ENCODE peak calls at places on chromosome 11, in six cellular contexts. One of them, this sample, is unnamed.

GRCh38 chr11:69905202-69905535 is 86.0 kb upstream of the FGF3 start:
- DNase-seq in MCF 10A: no peak
- DNase-seq in HT-29: no peak
- DNase-seq in activated T-helper 9 cell treated with anti-CD3 and anti-CD28 coated beads, Interleukin-2, amount 50 U/mL, for 16 hours: no peak
- DNase-seq in NCI-H774: no peak
- DNase-seq in CD4-positive, alpha-beta T cell: no peak
- DNase-seq in this sample: no peak

GRCh38 chr11:95863486-95864140 is 60.3 kb downstream of the MTMR2 start:
- DNase-seq in MCF 10A: no peak
- DNase-seq in HT-29: no peak
- DNase-seq in activated T-helper 9 cell treated with anti-CD3 and anti-CD28 coated beads, Interleukin-2, amount 50 U/mL, for 16 hours: no peak
- DNase-seq in NCI-H774: no peak
- DNase-seq in CD4-positive, alpha-beta T cell: no peak
- DNase-seq in this sample: peak

GRCh38 chr11:126596474-126596873 is 241.0 kb downstream of the ST3GAL4 start:
- DNase-seq in MCF 10A: no peak
- DNase-seq in HT-29: no peak
- DNase-seq in activated T-helper 9 cell treated with anti-CD3 and anti-CD28 coated beads, Interleukin-2, amount 50 U/mL, for 16 hours: no peak
- DNase-seq in NCI-H774: no peak
- DNase-seq in CD4-positive, alpha-beta T cell: no peak
- DNase-seq in this sample: no peak

GRCh38 chr11:126137146-126137545 is 74.3 kb downstream of the RPUSD4 start:
- DNase-seq in MCF 10A: no peak
- DNase-seq in HT-29: no peak
- DNase-seq in activated T-helper 9 cell treated with anti-CD3 and anti-CD28 coated beads, Interleukin-2, amount 50 U/mL, for 16 hours: no peak
- DNase-seq in NCI-H774: no peak
- DNase-seq in CD4-positive, alpha-beta T cell: no peak
- DNase-seq in this sample: peak

GRCh38 chr11:64516226-64516625 is 74.8 kb upstream of the SLC22A12 start:
- DNase-seq in MCF 10A: peak
- DNase-seq in HT-29: no peak
- DNase-seq in activated T-helper 9 cell treated with anti-CD3 and anti-CD28 coated beads, Interleukin-2, amount 50 U/mL, for 16 hours: no peak
- DNase-seq in NCI-H774: peak
- DNase-seq in CD4-positive, alpha-beta T cell: no peak
- DNase-seq in this sample: no peak

GRCh38 chr11:68550485-68550817 is 89.9 kb downstream of the PPP6R3 start:
- DNase-seq in MCF 10A: no peak
- DNase-seq in HT-29: no peak
- DNase-seq in activated T-helper 9 cell treated with anti-CD3 and anti-CD28 coated beads, Interleukin-2, amount 50 U/mL, for 16 hours: no peak
- DNase-seq in NCI-H774: no peak
- DNase-seq in CD4-positive, alpha-beta T cell: no peak
- DNase-seq in this sample: peak

GRCh38 chr11:77038029-77038824 is 4.0 kb downstream of the B3GNT6 start:
- DNase-seq in MCF 10A: no peak
- DNase-seq in HT-29: no peak
- DNase-seq in activated T-helper 9 cell treated with anti-CD3 and anti-CD28 coated beads, Interleukin-2, amount 50 U/mL, for 16 hours: no peak
- DNase-seq in NCI-H774: no peak
- DNase-seq in CD4-positive, alpha-beta T cell: no peak
- DNase-seq in this sample: no peak

GRCh38 chr11:67409781-67410368 is 5.6 kb upstream of the CARNS1 start:
- DNase-seq in MCF 10A: no peak
- DNase-seq in HT-29: peak
- DNase-seq in activated T-helper 9 cell treated with anti-CD3 and anti-CD28 coated beads, Interleukin-2, amount 50 U/mL, for 16 hours: no peak
- DNase-seq in NCI-H774: peak
- DNase-seq in CD4-positive, alpha-beta T cell: no peak
- DNase-seq in this sample: no peak

GRCh38 chr11:117045956-117046355 is 52.3 kb downstream of the SIK3 start:
- DNase-seq in MCF 10A: peak
- DNase-seq in HT-29: no peak
- DNase-seq in activated T-helper 9 cell treated with anti-CD3 and anti-CD28 coated beads, Interleukin-2, amount 50 U/mL, for 16 hours: no peak
- DNase-seq in NCI-H774: peak
- DNase-seq in CD4-positive, alpha-beta T cell: no peak
- DNase-seq in this sample: peak

GRCh38 chr11:57513911-57514537 is 1.5 kb downstream of the SLC43A1 start:
- DNase-seq in MCF 10A: no peak
- DNase-seq in HT-29: peak
- DNase-seq in activated T-helper 9 cell treated with anti-CD3 and anti-CD28 coated beads, Interleukin-2, amount 50 U/mL, for 16 hours: no peak
- DNase-seq in NCI-H774: peak
- DNase-seq in CD4-positive, alpha-beta T cell: peak
- DNase-seq in this sample: peak

GRCh38 chr11:31233425-31233824 is 136.1 kb downstream of the DCDC1 start:
- DNase-seq in MCF 10A: peak
- DNase-seq in HT-29: peak
- DNase-seq in activated T-helper 9 cell treated with anti-CD3 and anti-CD28 coated beads, Interleukin-2, amount 50 U/mL, for 16 hours: no peak
- DNase-seq in NCI-H774: no peak
- DNase-seq in CD4-positive, alpha-beta T cell: no peak
- DNase-seq in this sample: peak

GRCh38 chr11:69394234-69394891 is 87.1 kb upstream of the LINC01488 start:
- DNase-seq in MCF 10A: no peak
- DNase-seq in HT-29: no peak
- DNase-seq in activated T-helper 9 cell treated with anti-CD3 and anti-CD28 coated beads, Interleukin-2, amount 50 U/mL, for 16 hours: no peak
- DNase-seq in NCI-H774: no peak
- DNase-seq in CD4-positive, alpha-beta T cell: no peak
- DNase-seq in this sample: no peak

GRCh38 chr11:119363081-119363861 is 16.8 kb upstream of the MFRP start:
- DNase-seq in MCF 10A: no peak
- DNase-seq in HT-29: no peak
- DNase-seq in activated T-helper 9 cell treated with anti-CD3 and anti-CD28 coated beads, Interleukin-2, amount 50 U/mL, for 16 hours: no peak
- DNase-seq in NCI-H774: no peak
- DNase-seq in CD4-positive, alpha-beta T cell: no peak
- DNase-seq in this sample: no peak

GRCh38 chr11:24575392-24575791 is 78.5 kb downstream of the LUZP2 start:
- DNase-seq in MCF 10A: no peak
- DNase-seq in HT-29: no peak
- DNase-seq in activated T-helper 9 cell treated with anti-CD3 and anti-CD28 coated beads, Interleukin-2, amount 50 U/mL, for 16 hours: no peak
- DNase-seq in NCI-H774: no peak
- DNase-seq in CD4-positive, alpha-beta T cell: no peak
- DNase-seq in this sample: peak

GRCh38 chr11:134207538-134208239 is 16.1 kb downstream of the NCAPD3 start:
- DNase-seq in MCF 10A: peak
- DNase-seq in HT-29: peak
- DNase-seq in activated T-helper 9 cell treated with anti-CD3 and anti-CD28 coated beads, Interleukin-2, amount 50 U/mL, for 16 hours: peak
- DNase-seq in NCI-H774: no peak
- DNase-seq in CD4-positive, alpha-beta T cell: peak
- DNase-seq in this sample: peak

GRCh38 chr11:30665067-30665466 is 78.9 kb upstream of the MPPED2 start:
- DNase-seq in MCF 10A: no peak
- DNase-seq in HT-29: no peak
- DNase-seq in activated T-helper 9 cell treated with anti-CD3 and anti-CD28 coated beads, Interleukin-2, amount 50 U/mL, for 16 hours: no peak
- DNase-seq in NCI-H774: no peak
- DNase-seq in CD4-positive, alpha-beta T cell: no peak
- DNase-seq in this sample: no peak

GRCh38 chr11:124179311-124179710 is 3.8 kb upstream of the OR10D3 start:
- DNase-seq in MCF 10A: peak
- DNase-seq in HT-29: no peak
- DNase-seq in activated T-helper 9 cell treated with anti-CD3 and anti-CD28 coated beads, Interleukin-2, amount 50 U/mL, for 16 hours: no peak
- DNase-seq in NCI-H774: no peak
- DNase-seq in CD4-positive, alpha-beta T cell: no peak
- DNase-seq in this sample: peak

GRCh38 chr11:26271666-26272065 is 60.3 kb upstream of the ANO3 start:
- DNase-seq in MCF 10A: no peak
- DNase-seq in HT-29: no peak
- DNase-seq in activated T-helper 9 cell treated with anti-CD3 and anti-CD28 coated beads, Interleukin-2, amount 50 U/mL, for 16 hours: no peak
- DNase-seq in NCI-H774: no peak
- DNase-seq in CD4-positive, alpha-beta T cell: no peak
- DNase-seq in this sample: no peak

GRCh38 chr11:61587951-61588695 is 7.2 kb upstream of the SYT7 start:
- DNase-seq in MCF 10A: peak
- DNase-seq in HT-29: peak
- DNase-seq in activated T-helper 9 cell treated with anti-CD3 and anti-CD28 coated beads, Interleukin-2, amount 50 U/mL, for 16 hours: peak
- DNase-seq in NCI-H774: peak
- DNase-seq in CD4-positive, alpha-beta T cell: peak
- DNase-seq in this sample: no peak

GRCh38 chr11:15918674-15919073 is 437.7 kb downstream of the SOX6 start:
- DNase-seq in MCF 10A: no peak
- DNase-seq in HT-29: no peak
- DNase-seq in activated T-helper 9 cell treated with anti-CD3 and anti-CD28 coated beads, Interleukin-2, amount 50 U/mL, for 16 hours: no peak
- DNase-seq in NCI-H774: no peak
- DNase-seq in CD4-positive, alpha-beta T cell: no peak
- DNase-seq in this sample: no peak

GRCh38 chr11:38019072-38019775 is 1421.2 kb upstream of the RAG2 start:
- DNase-seq in MCF 10A: peak
- DNase-seq in HT-29: peak
- DNase-seq in activated T-helper 9 cell treated with anti-CD3 and anti-CD28 coated beads, Interleukin-2, amount 50 U/mL, for 16 hours: no peak
- DNase-seq in NCI-H774: no peak
- DNase-seq in CD4-positive, alpha-beta T cell: no peak
- DNase-seq in this sample: peak

GRCh38 chr11:69448471-69449284 is 32.8 kb upstream of the LINC01488 start:
- DNase-seq in MCF 10A: no peak
- DNase-seq in HT-29: no peak
- DNase-seq in activated T-helper 9 cell treated with anti-CD3 and anti-CD28 coated beads, Interleukin-2, amount 50 U/mL, for 16 hours: no peak
- DNase-seq in NCI-H774: no peak
- DNase-seq in CD4-positive, alpha-beta T cell: no peak
- DNase-seq in this sample: no peak

GRCh38 chr11:18578975-18579598 is 9.4 kb downstream of the UEVLD start:
- DNase-seq in MCF 10A: no peak
- DNase-seq in HT-29: peak
- DNase-seq in activated T-helper 9 cell treated with anti-CD3 and anti-CD28 coated beads, Interleukin-2, amount 50 U/mL, for 16 hours: no peak
- DNase-seq in NCI-H774: no peak
- DNase-seq in CD4-positive, alpha-beta T cell: no peak
- DNase-seq in this sample: no peak

GRCh38 chr11:117096973-117097566 is 1.2 kb downstream of the SIK3 start:
- DNase-seq in MCF 10A: no peak
- DNase-seq in HT-29: peak
- DNase-seq in activated T-helper 9 cell treated with anti-CD3 and anti-CD28 coated beads, Interleukin-2, amount 50 U/mL, for 16 hours: no peak
- DNase-seq in NCI-H774: no peak
- DNase-seq in CD4-positive, alpha-beta T cell: no peak
- DNase-seq in this sample: no peak

GRCh38 chr11:80317612-80318011 is 876.8 kb upstream of the TENM4 start:
- DNase-seq in MCF 10A: no peak
- DNase-seq in HT-29: no peak
- DNase-seq in activated T-helper 9 cell treated with anti-CD3 and anti-CD28 coated beads, Interleukin-2, amount 50 U/mL, for 16 hours: no peak
- DNase-seq in NCI-H774: no peak
- DNase-seq in CD4-positive, alpha-beta T cell: no peak
- DNase-seq in this sample: no peak

GRCh38 chr11:93034640-93035039 is 65.2 kb downstream of the MTNR1B start:
- DNase-seq in MCF 10A: no peak
- DNase-seq in HT-29: no peak
- DNase-seq in activated T-helper 9 cell treated with anti-CD3 and anti-CD28 coated beads, Interleukin-2, amount 50 U/mL, for 16 hours: no peak
- DNase-seq in NCI-H774: no peak
- DNase-seq in CD4-positive, alpha-beta T cell: no peak
- DNase-seq in this sample: no peak

GRCh38 chr11:69370984-69371709 is 77.2 kb downstream of the MYEOV start:
- DNase-seq in MCF 10A: no peak
- DNase-seq in HT-29: no peak
- DNase-seq in activated T-helper 9 cell treated with anti-CD3 and anti-CD28 coated beads, Interleukin-2, amount 50 U/mL, for 16 hours: no peak
- DNase-seq in NCI-H774: no peak
- DNase-seq in CD4-positive, alpha-beta T cell: no peak
- DNase-seq in this sample: no peak

GRCh38 chr11:105177658-105178057 is 38.1 kb upstream of the CARD18 start:
- DNase-seq in MCF 10A: peak
- DNase-seq in HT-29: no peak
- DNase-seq in activated T-helper 9 cell treated with anti-CD3 and anti-CD28 coated beads, Interleukin-2, amount 50 U/mL, for 16 hours: no peak
- DNase-seq in NCI-H774: no peak
- DNase-seq in CD4-positive, alpha-beta T cell: no peak
- DNase-seq in this sample: peak

GRCh38 chr11:100578966-100579365 is 108.1 kb upstream of the ARHGAP42 start:
- DNase-seq in MCF 10A: peak
- DNase-seq in HT-29: no peak
- DNase-seq in activated T-helper 9 cell treated with anti-CD3 and anti-CD28 coated beads, Interleukin-2, amount 50 U/mL, for 16 hours: no peak
- DNase-seq in NCI-H774: no peak
- DNase-seq in CD4-positive, alpha-beta T cell: no peak
- DNase-seq in this sample: peak

GRCh38 chr11:71307811-71308645 is 55.7 kb upstream of the SHANK2 start:
- DNase-seq in MCF 10A: no peak
- DNase-seq in HT-29: no peak
- DNase-seq in activated T-helper 9 cell treated with anti-CD3 and anti-CD28 coated beads, Interleukin-2, amount 50 U/mL, for 16 hours: no peak
- DNase-seq in NCI-H774: no peak
- DNase-seq in CD4-positive, alpha-beta T cell: no peak
- DNase-seq in this sample: no peak

GRCh38 chr11:127632971-127633680 is 632.6 kb upstream of the KIRREL3 start:
- DNase-seq in MCF 10A: no peak
- DNase-seq in HT-29: no peak
- DNase-seq in activated T-helper 9 cell treated with anti-CD3 and anti-CD28 coated beads, Interleukin-2, amount 50 U/mL, for 16 hours: no peak
- DNase-seq in NCI-H774: no peak
- DNase-seq in CD4-positive, alpha-beta T cell: no peak
- DNase-seq in this sample: no peak